ENCODE peak calls at places on chromosomes 16 and 17, in six cellular contexts. C, F, J, R, Z and A are unnamed samples.

GRCh38 chr16:31496670-31497069 is 11.5 kb downstream of the RUSF1 start:
- DNase-seq in J (no peak), C (no peak), R (no peak), F (no peak), Z (no peak), A (no peak)

GRCh38 chr16:61277849-61278248 is 758.4 kb downstream of the CDH8 start:
- DNase-seq in J (no peak), C (no peak), F (no peak), Z (no peak), R (no peak), A (no peak)

GRCh38 chr17:3030096-3030495 is 33.3 kb downstream of the OR1D5 start:
- DNase-seq in F (no peak), Z (no peak), R (no peak), C (no peak), J (peak), A (no peak)

GRCh38 chr16:17397499-17397891 is 73.3 kb downstream of the XYLT1 start:
- DNase-seq in Z (no peak), J (no peak), C (peak), R (no peak), F (peak), A (no peak)

GRCh38 chr17:54781389-54781788 is 119.3 kb upstream of the TOM1L1 start:
- DNase-seq in F (no peak), Z (no peak), C (no peak), R (no peak), J (no peak), A (no peak)

GRCh38 chr16:4245400-4245799 is 3.5 kb upstream of the SRL start:
- DNase-seq in C (no peak), Z (no peak), R (no peak), J (no peak), F (no peak), A (no peak)

GRCh38 chr17:29582767-29583166 is 6.7 kb downstream of the GIT1 start:
- DNase-seq in C (no peak), R (no peak), Z (no peak), F (no peak), J (no peak), A (peak)

GRCh38 chr16:20874088-20874581 is 26.0 kb downstream of the DCUN1D3 start:
- DNase-seq in R (no peak), F (no peak), C (no peak), Z (no peak), J (no peak), A (no peak)

GRCh38 chr17:78957076-78957475 is 22.6 kb downstream of the LGALS3BP start:
- DNase-seq in Z (no peak), J (no peak), R (no peak), C (no peak), F (no peak), A (no peak)

GRCh38 chr17:44969144-44969780 is 1.2 kb upstream of the C1QL1 start:
- DNase-seq in R (peak), C (no peak), Z (peak), J (no peak), F (no peak), A (no peak)

GRCh38 chr16:66988197-66988788 is at the start of gene CES4A:
- DNase-seq in R (no peak), F (no peak), J (peak), C (no peak), Z (no peak), A (no peak)

GRCh38 chr16:11956558-11956957 is 8.5 kb upstream of the TNFRSF17 start:
- DNase-seq in J (no peak), R (no peak), F (no peak), Z (no peak), C (no peak), A (no peak)

GRCh38 chr16:11957591-11958395 is 7.2 kb upstream of the TNFRSF17 start:
- DNase-seq in J (no peak), Z (no peak), R (no peak), C (no peak), F (no peak), A (no peak)

DNA sequence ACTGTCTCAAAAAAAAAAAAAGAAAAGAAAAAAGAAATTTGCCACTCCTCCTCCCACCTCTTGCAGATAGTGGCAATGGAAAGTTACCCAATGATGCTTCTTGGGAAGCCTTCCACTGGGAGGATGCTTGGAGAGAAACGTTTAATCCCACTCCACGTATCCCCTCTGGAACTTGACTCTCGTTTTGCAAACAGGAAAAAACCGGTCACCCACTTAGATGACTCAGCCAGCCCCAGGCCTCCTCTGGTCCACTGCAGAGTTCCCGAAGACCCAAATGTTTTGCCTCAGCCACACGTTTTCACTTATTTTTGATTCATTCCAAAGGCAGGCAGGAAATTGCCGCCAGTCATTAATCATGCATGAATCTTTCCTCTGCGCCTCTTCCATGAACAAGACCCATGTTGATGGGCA is 9.3 kb upstream of the TNFRSF17 start:
- DNase-seq in F (no peak), R (peak), C (no peak), Z (no peak), J (no peak), A (no peak)
- H3K27ac ChIP-seq in F (no peak), R (no peak), C (no peak), Z (no peak), J (no peak), A (no peak)

DNA sequence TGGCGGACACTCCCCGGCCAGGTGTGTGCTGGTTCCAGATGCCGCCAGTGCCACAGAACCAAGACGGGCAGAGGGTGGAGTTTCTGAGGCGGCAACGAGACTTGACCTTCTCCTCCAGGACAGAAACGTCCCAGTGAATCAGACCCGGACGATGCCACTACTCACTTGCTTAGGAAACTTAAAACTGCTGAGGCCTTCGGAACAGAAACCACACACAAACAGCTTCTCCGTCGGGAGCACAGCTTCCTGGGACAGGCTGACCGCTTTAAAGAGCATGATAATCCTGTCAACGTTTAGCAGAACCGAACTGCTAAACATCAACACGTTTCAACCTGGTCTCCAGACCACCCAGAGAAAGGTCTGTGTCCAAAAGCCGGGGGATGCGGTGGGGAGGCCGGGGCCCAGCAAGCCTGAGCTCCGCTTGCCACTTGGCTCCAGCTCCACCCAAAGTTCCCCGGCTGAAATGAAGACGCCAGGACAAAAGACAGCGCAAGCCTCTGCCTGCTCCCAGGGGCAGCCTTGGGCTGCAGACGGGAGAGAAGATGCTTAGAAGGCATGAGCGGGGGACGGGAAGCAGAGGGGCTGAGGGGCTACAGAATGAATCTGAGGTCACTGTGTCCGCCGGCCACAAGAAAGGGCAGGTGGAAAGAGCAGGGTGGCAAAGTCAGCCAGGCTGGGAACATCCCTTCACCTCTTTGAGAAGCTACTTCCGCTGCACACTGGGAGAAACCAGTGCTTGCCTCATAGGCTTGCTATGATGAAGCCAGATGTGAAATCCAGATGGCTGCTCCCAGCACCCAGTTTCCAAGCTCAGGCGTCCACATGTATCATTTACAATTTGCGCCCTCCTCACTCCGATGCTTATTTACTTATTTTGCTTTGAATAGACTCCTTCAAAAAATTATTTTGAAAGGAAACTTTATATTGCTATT is 68.9 kb downstream of the MRM3 start:
- DNase-seq in F (no peak), J (peak), C (no peak), Z (no peak), R (no peak), A (no peak)
- H3K27ac ChIP-seq in F (no peak), J (no peak), C (no peak), Z (no peak), R (no peak), A (no peak)

GRCh38 chr16:86143666-86144065 is 244.7 kb downstream of the IRF8 start:
- DNase-seq in J (no peak), R (no peak), C (no peak), F (no peak), Z (no peak), A (no peak)

GRCh38 chr16:86151372-86151950 is 252.5 kb downstream of the IRF8 start:
- DNase-seq in J (no peak), C (no peak), R (no peak), F (no peak), Z (no peak), A (no peak)

GRCh38 chr16:86150646-86151371 is 251.8 kb downstream of the IRF8 start:
- DNase-seq in F (no peak), R (peak), C (no peak), Z (no peak), J (no peak), A (no peak)

GRCh38 chr16:86142801-86143236 is 243.9 kb downstream of the IRF8 start:
- DNase-seq in R (no peak), C (no peak), Z (no peak), J (no peak), F (no peak), A (no peak)

DNA sequence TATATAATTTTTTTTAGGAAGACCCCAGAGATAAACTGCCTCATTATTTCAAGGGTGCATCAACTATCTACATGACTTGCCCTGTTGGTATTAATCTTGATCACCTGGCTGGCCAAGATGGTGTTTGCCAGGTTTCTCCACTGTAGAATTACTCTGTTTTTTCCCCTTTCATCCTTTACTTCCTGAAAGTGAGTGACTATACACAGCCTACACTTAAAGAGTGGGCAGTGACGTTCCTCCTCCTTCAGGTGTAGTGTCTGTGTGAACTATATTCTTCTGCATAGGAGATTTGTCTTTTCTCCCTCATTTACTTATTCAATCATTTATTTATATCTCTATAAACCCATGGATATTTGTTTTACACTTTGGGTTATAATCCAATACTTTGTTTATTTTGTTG is 246.7 kb downstream of the IRF8 start:
- DNase-seq in R (no peak), C (no peak), Z (no peak), J (no peak), F (no peak), A (no peak)
- H3K27ac ChIP-seq in R (no peak), C (no peak), Z (no peak), J (no peak), F (no peak), A (no peak)

DNA sequence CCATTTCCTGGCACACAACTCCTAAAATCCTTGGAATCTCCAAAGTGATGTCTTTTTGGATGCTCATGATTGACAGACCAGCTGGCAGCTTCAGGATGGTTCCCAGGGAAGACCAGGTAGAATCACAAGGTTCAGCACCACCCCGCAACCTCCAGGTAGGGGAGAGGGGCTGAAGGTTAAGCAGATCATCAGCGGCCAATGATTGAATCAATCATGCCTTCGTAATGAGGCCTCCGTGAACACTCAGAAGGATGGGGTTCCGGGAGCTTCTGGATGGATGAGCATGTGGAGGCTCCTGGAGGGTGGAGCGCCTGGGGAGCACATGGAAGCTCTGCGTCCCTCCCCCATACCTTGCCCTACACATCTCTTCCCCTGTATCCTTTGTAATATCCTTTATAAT is 185.9 kb downstream of the SEC14L1 start:
- DNase-seq in J (no peak), C (no peak), Z (peak), F (no peak), R (no peak), A (no peak)
- H3K27ac ChIP-seq in J (no peak), C (no peak), Z (no peak), F (no peak), R (no peak), A (no peak)

DNA sequence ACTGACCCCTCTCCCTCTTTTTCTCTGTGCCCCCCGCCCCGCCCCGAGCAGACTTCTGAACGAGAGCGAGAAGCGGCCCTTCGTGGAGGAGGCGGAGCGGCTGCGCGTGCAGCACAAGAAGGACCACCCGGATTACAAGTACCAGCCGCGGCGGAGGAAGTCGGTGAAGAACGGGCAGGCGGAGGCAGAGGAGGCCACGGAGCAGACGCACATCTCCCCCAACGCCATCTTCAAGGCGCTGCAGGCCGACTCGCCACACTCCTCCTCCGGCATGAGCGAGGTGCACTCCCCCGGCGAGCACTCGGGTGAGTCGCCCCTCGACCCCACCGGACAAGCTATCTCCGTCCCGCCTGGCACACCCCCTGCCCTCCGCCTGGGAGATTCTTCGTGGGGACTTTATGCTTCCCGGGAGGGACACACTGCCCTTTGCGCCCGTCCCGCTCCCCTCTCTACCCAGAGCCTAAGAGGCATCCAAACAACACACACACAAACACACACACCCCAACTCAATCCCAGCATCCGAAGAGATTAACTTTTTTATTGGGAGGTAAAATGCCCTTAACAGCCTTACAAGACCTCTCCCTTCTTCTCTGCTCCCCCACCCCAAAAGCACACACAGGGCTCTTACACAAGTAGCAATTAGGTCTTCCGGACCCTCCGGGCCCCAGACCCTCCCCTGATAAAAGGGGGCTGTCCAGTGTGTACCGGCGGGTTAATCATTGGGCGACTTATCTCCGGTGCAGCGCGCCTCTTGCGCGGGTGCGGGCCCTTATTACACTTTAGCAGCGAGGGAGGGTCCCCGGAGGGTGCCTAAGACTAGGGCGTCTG is 2.1 kb downstream of the SOX9 start:
- DNase-seq in Z (peak), J (no peak), R (peak), C (no peak), F (no peak), A (no peak)
- H3K27ac ChIP-seq in Z (no peak), J (no peak), R (no peak), C (no peak), F (no peak), A (peak)

GRCh38 chr17:40559954-40560591 is 5.2 kb downstream of the CCR7 start:
- DNase-seq in C (peak), J (peak), R (peak), F (peak), Z (peak), A (peak)
- H3K27ac ChIP-seq in C (peak), J (peak), R (no peak), F (peak), Z (no peak), A (peak)

GRCh38 chr16:69057400-69058378 is 47.8 kb upstream of the HAS3 start:
- DNase-seq in J (no peak), Z (no peak), R (no peak), C (no peak), F (no peak), A (no peak)
- H3K27ac ChIP-seq in J (no peak), Z (no peak), R (no peak), C (no peak), F (no peak), A (no peak)

DNA sequence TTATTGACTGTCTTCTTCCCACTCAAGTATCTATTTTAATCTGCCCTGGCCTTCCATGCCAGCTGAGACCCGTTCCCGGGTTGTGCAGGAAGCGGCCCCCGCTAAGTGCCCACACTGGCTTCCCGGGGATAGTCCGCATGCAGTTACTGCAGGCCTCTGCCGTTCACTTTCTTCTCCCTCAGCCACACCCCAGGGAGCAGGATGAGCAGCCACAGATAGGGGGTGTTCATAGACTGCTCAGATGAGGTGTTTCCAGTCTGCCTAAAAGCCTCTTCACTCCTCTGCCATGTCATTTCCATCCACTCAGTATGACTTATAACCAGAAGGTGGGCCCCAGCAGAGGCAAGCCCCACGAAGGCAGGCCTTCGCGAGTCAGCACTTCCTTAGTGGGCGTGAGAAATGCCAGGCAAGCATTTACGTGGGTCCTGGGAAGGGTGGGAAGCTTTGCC is 7.7 kb downstream of the MED9 start:
- DNase-seq in R (no peak), C (no peak), J (no peak), F (no peak), Z (no peak), A (no peak)
- H3K27ac ChIP-seq in R (no peak), C (no peak), J (no peak), F (no peak), Z (no peak), A (no peak)

GRCh38 chr16:73965591-73965990 is 331.0 kb upstream of the PSMD7 start:
- DNase-seq in Z (no peak), J (no peak), F (no peak), R (no peak), C (no peak), A (no peak)
- H3K27ac ChIP-seq in Z (no peak), J (no peak), F (no peak), R (no peak), C (no peak), A (no peak)

DNA sequence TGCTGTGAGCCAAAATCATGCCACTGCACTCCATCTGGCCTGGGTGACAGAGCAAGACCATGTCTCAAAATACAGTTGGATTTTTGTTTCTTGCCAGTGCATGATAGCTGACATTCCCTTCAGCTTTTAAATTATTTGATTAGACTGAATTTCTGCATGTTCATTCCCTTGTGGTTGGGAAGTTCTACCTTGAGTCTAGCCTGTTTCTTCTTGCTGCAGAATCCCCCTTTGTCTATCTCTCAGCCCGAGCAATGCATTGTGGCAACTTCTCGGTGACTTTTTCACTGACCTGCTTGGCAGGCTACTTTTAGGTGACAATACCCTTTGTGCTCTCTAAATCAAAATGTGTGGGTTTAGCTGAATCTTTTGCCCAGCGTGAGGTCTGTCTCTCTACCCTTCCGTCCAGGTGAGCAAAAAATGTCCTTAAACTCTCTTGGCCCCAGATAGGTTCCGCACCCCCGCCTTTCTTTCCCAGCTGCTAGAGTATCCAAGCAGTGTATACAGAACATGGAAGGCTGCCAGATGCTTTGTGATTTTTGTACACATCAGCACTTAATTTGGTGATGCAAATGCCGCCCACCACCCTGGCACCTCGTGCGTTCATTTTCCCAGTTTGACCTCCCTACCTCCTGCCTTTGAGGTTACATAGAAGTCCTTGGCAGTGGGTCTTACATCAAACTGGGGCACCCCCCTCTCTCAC is 130.2 kb downstream of the ABCC6 start:
- DNase-seq in J (peak), Z (no peak), F (no peak), R (no peak), C (no peak), A (no peak)
- H3K27ac ChIP-seq in J (no peak), Z (no peak), F (no peak), R (no peak), C (no peak), A (no peak)